ENCODE peak calls at places on chromosome X, in six cellular contexts. G, D, Q, Z, W and H are unnamed samples.
A peak's percentile ranks its signal among the peaks of the same experiment; 100 is the strongest.

GRCh38 chrX:72307646-72308051 is 1.9 kb upstream of the CITED1 start:
- DNase-seq in G (no peak), D (no peak), Q (no peak), Z (no peak), W (no peak), H (no peak)

GRCh38 chrX:71111141-71111843 is at the start of gene IL2RG:
- DNase-seq in G (no peak), D (peak; percentile 58), Q (no peak), Z (no peak), W (no peak), H (no peak)

GRCh38 chrX:259692-260355 is 21.4 kb upstream of the PLCXD1 start:
- DNase-seq in G (no peak), D (no peak), Q (no peak), Z (no peak), W (no peak), H (no peak)

GRCh38 chrX:97328853-97329252 is 445.1 kb downstream of the RPA4 start:
- DNase-seq in G (no peak), D (no peak), Q (no peak), Z (no peak), W (no peak), H (no peak)

GRCh38 chrX:39975094-39975865 is 122.5 kb downstream of the BCOR start:
- DNase-seq in G (no peak), D (no peak), Q (no peak), Z (no peak), W (no peak), H (no peak)

GRCh38 chrX:45843518-45843917 is 642.8 kb upstream of the DIPK2B start:
- DNase-seq in G (no peak), D (no peak), Q (no peak), Z (no peak), W (peak; percentile 1), H (no peak)

GRCh38 chrX:40179333-40179732 is 81.6 kb upstream of the BCOR start:
- DNase-seq in G (no peak), D (no peak), Q (no peak), Z (no peak), W (no peak), H (no peak)

GRCh38 chrX:47751670-47752069 is 85.0 kb upstream of the ZNF81 start:
- DNase-seq in G (peak; percentile 31), D (no peak), Q (peak; percentile 2), Z (no peak), W (peak; percentile 65), H (peak; percentile 58)

GRCh38 chrX:20665441-20665840 is 398.7 kb upstream of the RPS6KA3 start:
- DNase-seq in G (no peak), D (no peak), Q (no peak), Z (no peak), W (no peak), H (peak; percentile 48)